ENCODE peak calls at places on chromosome 9, in five cellular contexts. B is HTR-8/SVneo; A is OCI-LY7; E is stimulated activated naive CD8-positive, alpha-beta T cell treated with anti-CD3 and anti-CD28 coated beads, Interleukin-15, Interleukin-2, amounts not matched to agents 100 U/mL and 50 U/mL, for 24 hours; Z is activated T-cell treated with anti-CD3 and anti-CD28 coated beads, Interleukin-2, amount 50 U/mL, for 4 hours. U is an unnamed sample.

GRCh38 chr9:13915131-13915530 is 398.8 kb downstream of the NFIB start:
- DNase-seq in Z (no peak), A (no peak), E (no peak), B (no peak), U (no peak)

GRCh38 chr9:35756743-35757526 is 2.9 kb upstream of the MSMP start:
- DNase-seq in B (peak; percentile 45), A (peak; percentile 91), Z (no peak), E (peak; percentile 69), U (peak; percentile 77)

GRCh38 chr9:35102769-35103659 is at the start of gene STOML2:
- DNase-seq in E (peak; percentile 89), A (peak; percentile 95), B (peak; percentile 74), Z (peak; percentile 86), U (peak; percentile 96)

GRCh38 chr9:77952641-77953341 is 78.8 kb downstream of the GNAQ start:
- DNase-seq in E (no peak), B (no peak), A (no peak), Z (no peak), U (no peak)

GRCh38 chr9:130938652-130939404 is at the start of gene FIBCD1:
- DNase-seq in B (peak; percentile 45), E (peak; percentile 35), Z (no peak), A (peak; percentile 24), U (no peak)

GRCh38 chr9:112443200-112443599 is 43.4 kb upstream of the KIAA1958 start:
- DNase-seq in B (no peak), Z (no peak), E (no peak), A (peak; percentile 39), U (no peak)

GRCh38 chr9:121998513-121999049 is 94.5 kb downstream of the TTLL11 start:
- DNase-seq in B (no peak), A (no peak), Z (no peak), E (no peak), U (no peak)

GRCh38 chr9:19748278-19749126 is 40.3 kb downstream of the SLC24A2 start:
- DNase-seq in Z (no peak), E (no peak), A (no peak), B (no peak), U (no peak)

GRCh38 chr9:120303519-120303918 is 276.4 kb downstream of the CDK5RAP2 start:
- DNase-seq in Z (no peak), B (no peak), A (no peak), E (no peak), U (peak; percentile 18)

GRCh38 chr9:38033956-38034355 is 35.1 kb downstream of the SHB start:
- DNase-seq in B (no peak), E (no peak), Z (no peak), A (no peak), U (no peak)

U was measured in lung.